ENCODE peak calls at places on chromosomes 16 and 17, in nine cellular contexts. One of them, this sample, is unnamed.
A peak's percentile ranks its signal among the peaks of the same experiment; 100 is the strongest.

GRCh38 chr16:29237971-29238370 is 168.5 kb downstream of the NPIPB11 start:
- DNase-seq in prostate gland: no peak
- DNase-seq in stomach: no peak
- DNase-seq in IMR-90: no peak
- DNase-seq in A549: no peak
- DNase-seq in tibial nerve: no peak
- DNase-seq in H1: no peak
- DNase-seq in suprapubic skin: no peak
- DNase-seq in heart left ventricle: no peak
- DNase-seq in this sample: peak; percentile 11

GRCh38 chr17:83109793-83110645 is 30.6 kb downstream of the METRNL start:
- DNase-seq in prostate gland: peak; percentile 89
- DNase-seq in stomach: peak; percentile 89
- DNase-seq in IMR-90: peak; percentile 97
- DNase-seq in A549: peak; percentile 93
- DNase-seq in tibial nerve: peak; percentile 93
- DNase-seq in H1: no peak
- DNase-seq in suprapubic skin: peak; percentile 98
- DNase-seq in heart left ventricle: peak; percentile 94
- DNase-seq in this sample: peak; percentile 96

GRCh38 chr17:38619451-38619795 is 13.7 kb upstream of the SRCIN1 start:
- DNase-seq in prostate gland: no peak
- DNase-seq in stomach: no peak
- DNase-seq in IMR-90: no peak
- DNase-seq in A549: no peak
- DNase-seq in tibial nerve: no peak
- DNase-seq in H1: no peak
- DNase-seq in suprapubic skin: peak; percentile 21
- DNase-seq in heart left ventricle: no peak
- DNase-seq in this sample: peak; percentile 4

GRCh38 chr17:62578757-62579487 is 48.5 kb upstream of the MRC2 start:
- DNase-seq in prostate gland: no peak
- DNase-seq in stomach: no peak
- DNase-seq in IMR-90: no peak
- DNase-seq in A549: no peak
- DNase-seq in tibial nerve: no peak
- DNase-seq in H1: no peak
- DNase-seq in suprapubic skin: no peak
- DNase-seq in heart left ventricle: no peak
- DNase-seq in this sample: no peak

GRCh38 chr17:12568358-12569251 is 97.1 kb upstream of the MYOCD start:
- DNase-seq in prostate gland: no peak
- DNase-seq in stomach: no peak
- DNase-seq in IMR-90: no peak
- DNase-seq in A549: no peak
- DNase-seq in tibial nerve: no peak
- DNase-seq in H1: no peak
- DNase-seq in suprapubic skin: no peak
- DNase-seq in heart left ventricle: no peak
- DNase-seq in this sample: no peak

GRCh38 chr17:20224379-20224778 is 215.2 kb downstream of the SPECC1 start:
- DNase-seq in prostate gland: no peak
- DNase-seq in stomach: no peak
- DNase-seq in IMR-90: no peak
- DNase-seq in A549: no peak
- DNase-seq in tibial nerve: no peak
- DNase-seq in H1: no peak
- DNase-seq in suprapubic skin: no peak
- DNase-seq in heart left ventricle: no peak
- DNase-seq in this sample: no peak

GRCh38 chr16:57165923-57166322 is 19.9 kb downstream of the PSME3IP1 start:
- DNase-seq in prostate gland: no peak
- DNase-seq in stomach: no peak
- DNase-seq in IMR-90: peak; percentile 43
- DNase-seq in A549: no peak
- DNase-seq in tibial nerve: no peak
- DNase-seq in H1: no peak
- DNase-seq in suprapubic skin: no peak
- DNase-seq in heart left ventricle: no peak
- DNase-seq in this sample: peak; percentile 43

GRCh38 chr16:12257926-12258561 is 281.5 kb downstream of the SNX29 start:
- DNase-seq in prostate gland: no peak
- DNase-seq in stomach: no peak
- DNase-seq in IMR-90: no peak
- DNase-seq in A549: peak; percentile 16
- DNase-seq in tibial nerve: no peak
- DNase-seq in H1: no peak
- DNase-seq in suprapubic skin: no peak
- DNase-seq in heart left ventricle: peak; percentile 34
- DNase-seq in this sample: no peak

GRCh38 chr17:58969156-58969555 is 137.5 kb downstream of the TRIM37 start:
- DNase-seq in prostate gland: no peak
- DNase-seq in stomach: no peak
- DNase-seq in IMR-90: no peak
- DNase-seq in A549: no peak
- DNase-seq in tibial nerve: no peak
- DNase-seq in H1: no peak
- DNase-seq in suprapubic skin: no peak
- DNase-seq in heart left ventricle: no peak
- DNase-seq in this sample: no peak

GRCh38 chr16:87702325-87702811 is 63.4 kb downstream of the KLHDC4 start:
- DNase-seq in prostate gland: no peak
- DNase-seq in stomach: no peak
- DNase-seq in IMR-90: peak; percentile 30
- DNase-seq in A549: no peak
- DNase-seq in tibial nerve: no peak
- DNase-seq in H1: no peak
- DNase-seq in suprapubic skin: no peak
- DNase-seq in heart left ventricle: no peak
- DNase-seq in this sample: no peak
- TF ChIP-seq POLR2A in prostate gland: no peak
- TF ChIP-seq POLR2A in stomach: no peak
- TF ChIP-seq POLR2A in IMR-90: no peak
- TF ChIP-seq POLR2A in A549: no peak
- TF ChIP-seq POLR2A in tibial nerve: no peak
- TF ChIP-seq POLR2A in H1: no peak
- TF ChIP-seq POLR2A in suprapubic skin: no peak
- TF ChIP-seq POLR2A in heart left ventricle: no peak
- TF ChIP-seq POLR2A in this sample: no peak

DNA sequence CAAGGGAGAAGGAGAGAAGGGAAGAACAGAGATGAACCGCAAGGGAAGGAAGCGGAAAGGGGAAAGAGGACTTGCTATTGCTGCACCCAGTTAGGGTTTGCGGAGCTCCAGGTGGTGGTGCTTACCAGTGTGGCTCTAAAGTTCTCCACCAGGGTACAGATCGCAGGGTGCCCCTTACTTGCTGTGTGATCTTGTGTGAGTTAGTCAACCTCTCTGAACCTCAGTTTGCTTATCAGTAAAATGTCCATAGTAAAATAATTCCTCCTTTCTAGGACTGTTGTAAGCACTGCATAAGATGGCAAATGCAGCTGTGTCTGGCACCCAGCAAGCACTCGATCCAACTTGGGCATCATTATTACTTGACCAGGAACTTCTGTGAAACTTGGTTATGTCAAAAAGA is 230.7 kb upstream of the CDH5 start:
- DNase-seq in prostate gland: no peak
- DNase-seq in stomach: no peak
- DNase-seq in IMR-90: no peak
- DNase-seq in A549: no peak
- DNase-seq in tibial nerve: no peak
- DNase-seq in H1: no peak
- DNase-seq in suprapubic skin: no peak
- DNase-seq in heart left ventricle: no peak
- DNase-seq in this sample: no peak
- H3K27ac ChIP-seq in prostate gland: no peak overlapping the region
- H3K27ac ChIP-seq in stomach: no peak overlapping the region
- H3K27ac ChIP-seq in IMR-90: peak overlapping the region; percentile 14
- H3K27ac ChIP-seq in A549: no peak overlapping the region
- H3K27ac ChIP-seq in tibial nerve: no peak overlapping the region
- H3K27ac ChIP-seq in H1: no peak overlapping the region
- H3K27ac ChIP-seq in suprapubic skin: no peak overlapping the region
- H3K27ac ChIP-seq in heart left ventricle: peak overlapping the region; percentile 7
- H3K27ac ChIP-seq in this sample: no peak overlapping the region

DNA sequence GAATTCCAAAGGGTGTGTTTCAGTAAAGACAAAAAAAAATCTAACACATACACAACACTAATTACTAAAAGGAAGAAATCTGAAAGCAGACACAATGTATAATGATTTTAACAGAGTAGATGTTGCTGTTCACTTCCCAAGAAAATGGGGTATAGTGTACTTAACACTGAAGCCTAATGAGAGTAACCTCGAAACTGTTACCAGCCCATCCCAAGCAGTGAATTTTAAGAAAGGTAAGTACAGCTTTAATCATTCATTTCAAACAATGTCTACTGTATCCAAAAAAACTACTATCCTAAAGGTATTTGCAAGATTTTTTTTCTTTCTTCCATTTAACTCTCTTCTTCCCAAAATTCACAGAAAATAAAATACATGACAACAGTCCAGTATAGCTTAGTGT is 8.3 kb downstream of the GRB2 start:
- DNase-seq in prostate gland: no peak
- DNase-seq in stomach: no peak
- DNase-seq in IMR-90: no peak
- DNase-seq in A549: no peak
- DNase-seq in tibial nerve: no peak
- DNase-seq in H1: no peak
- DNase-seq in suprapubic skin: no peak
- DNase-seq in heart left ventricle: no peak
- DNase-seq in this sample: no peak
- TF ChIP-seq POLR2A in prostate gland: no peak
- TF ChIP-seq POLR2A in stomach: no peak
- TF ChIP-seq POLR2A in IMR-90: no peak
- TF ChIP-seq POLR2A in A549: no peak
- TF ChIP-seq POLR2A in tibial nerve: no peak
- TF ChIP-seq POLR2A in H1: no peak
- TF ChIP-seq POLR2A in suprapubic skin: no peak
- TF ChIP-seq POLR2A in heart left ventricle: no peak
- TF ChIP-seq POLR2A in this sample: no peak

GRCh38 chr17:49763735-49764558 is at the start of gene FAM117A:
- DNase-seq in prostate gland: peak; percentile 99
- DNase-seq in stomach: peak; percentile 97
- DNase-seq in IMR-90: peak; percentile 96
- DNase-seq in A549: peak; percentile 99
- DNase-seq in tibial nerve: peak; percentile 84
- DNase-seq in H1: peak; percentile 98
- DNase-seq in suprapubic skin: peak; percentile 98
- DNase-seq in heart left ventricle: peak; percentile 97
- DNase-seq in this sample: peak; percentile 99

GRCh38 chr17:49760296-49760695 is 3.6 kb downstream of the FAM117A start:
- DNase-seq in prostate gland: no peak
- DNase-seq in stomach: no peak
- DNase-seq in IMR-90: no peak
- DNase-seq in A549: no peak
- DNase-seq in tibial nerve: no peak
- DNase-seq in H1: no peak
- DNase-seq in suprapubic skin: no peak
- DNase-seq in heart left ventricle: no peak
- DNase-seq in this sample: no peak

GRCh38 chr17:49760909-49761558 is 2.9 kb downstream of the FAM117A start:
- DNase-seq in prostate gland: no peak
- DNase-seq in stomach: no peak
- DNase-seq in IMR-90: no peak
- DNase-seq in A549: no peak
- DNase-seq in tibial nerve: no peak
- DNase-seq in H1: no peak
- DNase-seq in suprapubic skin: no peak
- DNase-seq in heart left ventricle: no peak
- DNase-seq in this sample: no peak

GRCh38 chr17:49764559-49765180 is 739 bp upstream of the FAM117A start:
- DNase-seq in prostate gland: no peak
- DNase-seq in stomach: no peak
- DNase-seq in IMR-90: no peak
- DNase-seq in A549: no peak
- DNase-seq in tibial nerve: no peak
- DNase-seq in H1: no peak
- DNase-seq in suprapubic skin: no peak
- DNase-seq in heart left ventricle: no peak
- DNase-seq in this sample: no peak

DNA sequence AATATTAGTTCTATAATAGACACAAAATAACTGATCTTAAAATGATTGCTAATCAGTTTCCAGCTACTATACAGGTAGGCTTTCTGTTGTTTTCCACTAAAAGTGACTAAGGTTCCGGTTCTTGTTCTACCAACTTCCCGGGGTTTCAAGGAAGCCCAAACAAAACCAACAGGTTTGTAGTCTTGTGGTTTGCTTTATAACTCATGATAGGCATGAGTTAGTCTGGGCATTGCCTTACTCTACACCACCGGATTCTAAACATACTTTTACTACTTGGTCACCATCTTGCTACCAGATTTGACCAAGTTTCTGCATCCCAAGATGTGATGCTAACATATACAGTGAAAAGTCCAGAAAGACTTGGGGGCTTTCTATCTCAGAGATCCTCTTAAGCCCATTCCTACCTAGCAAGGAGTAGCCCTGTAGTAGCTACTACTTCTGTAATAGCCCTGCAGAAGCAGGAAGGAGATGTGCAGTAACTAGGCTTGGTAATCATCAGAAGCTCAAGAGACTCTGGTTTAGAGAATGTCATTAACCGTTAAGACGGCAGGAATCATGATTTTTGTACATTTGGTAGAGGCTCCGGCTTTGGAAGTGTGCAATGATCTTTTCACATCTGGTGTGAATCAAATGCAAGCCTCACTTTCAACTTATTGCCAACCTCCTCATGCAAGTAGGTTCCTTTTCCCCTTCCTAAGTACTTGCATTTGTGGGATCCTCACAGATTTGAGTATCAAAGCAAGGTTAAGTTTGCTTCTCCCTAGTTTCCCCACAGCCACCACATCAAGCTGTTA is 1.6 kb downstream of the FAM117A start:
- DNase-seq in prostate gland: no peak
- DNase-seq in stomach: no peak
- DNase-seq in IMR-90: peak; percentile 12
- DNase-seq in A549: no peak
- DNase-seq in tibial nerve: no peak
- DNase-seq in H1: no peak
- DNase-seq in suprapubic skin: no peak
- DNase-seq in heart left ventricle: no peak
- DNase-seq in this sample: no peak
- H3K27ac ChIP-seq in prostate gland: peak overlapping the region; percentile 8
- H3K27ac ChIP-seq in stomach: peak overlapping the region; percentile 87
- H3K27ac ChIP-seq in IMR-90: no peak overlapping the region
- H3K27ac ChIP-seq in A549: no peak overlapping the region
- H3K27ac ChIP-seq in tibial nerve: no peak overlapping the region
- H3K27ac ChIP-seq in H1: no peak overlapping the region
- H3K27ac ChIP-seq in suprapubic skin: peak overlapping the region; percentile 10
- H3K27ac ChIP-seq in heart left ventricle: peak overlapping the region; percentile 89
- H3K27ac ChIP-seq in this sample: peak overlapping the region; percentile 85